ENCODE peak calls at places on chromosomes 7 and 10, in nine cellular contexts. One of them, this sample, is unnamed.

GRCh38 chr10:86024555-86025001 is 342.0 kb downstream of the GRID1 start:
- DNase-seq in right cardiac atrium: no peak
- DNase-seq in HCEC 1CT: no peak
- DNase-seq in OCI-M1: no peak
- DNase-seq in NCI-H345: no peak
- DNase-seq in stromal cell of bone marrow: no peak
- DNase-seq in NCI-H226: no peak
- DNase-seq in renal cortical epithelial cell: no peak
- DNase-seq in activated naive CD8-positive, alpha-beta T cell treated with anti-CD3 and anti-CD28 coated beads for 36 hours: no peak
- DNase-seq in this sample: no peak

GRCh38 chr7:131011437-131011752 is 277.4 kb upstream of the KLF14 start:
- DNase-seq in right cardiac atrium: peak
- DNase-seq in HCEC 1CT: no peak
- DNase-seq in OCI-M1: peak
- DNase-seq in NCI-H345: no peak
- DNase-seq in stromal cell of bone marrow: no peak
- DNase-seq in NCI-H226: no peak
- DNase-seq in renal cortical epithelial cell: no peak
- DNase-seq in activated naive CD8-positive, alpha-beta T cell treated with anti-CD3 and anti-CD28 coated beads for 36 hours: peak
- DNase-seq in this sample: peak

GRCh38 chr7:74371381-74372059 is 82.2 kb upstream of the GTF2IRD1 start:
- DNase-seq in right cardiac atrium: no peak
- DNase-seq in HCEC 1CT: no peak
- DNase-seq in OCI-M1: peak
- DNase-seq in NCI-H345: peak
- DNase-seq in stromal cell of bone marrow: no peak
- DNase-seq in NCI-H226: no peak
- DNase-seq in renal cortical epithelial cell: peak
- DNase-seq in activated naive CD8-positive, alpha-beta T cell treated with anti-CD3 and anti-CD28 coated beads for 36 hours: no peak
- DNase-seq in this sample: no peak

GRCh38 chr10:72612203-72612826 is 13.6 kb downstream of the MICU1 start:
- DNase-seq in right cardiac atrium: no peak
- DNase-seq in HCEC 1CT: no peak
- DNase-seq in OCI-M1: no peak
- DNase-seq in NCI-H345: peak
- DNase-seq in stromal cell of bone marrow: no peak
- DNase-seq in NCI-H226: no peak
- DNase-seq in renal cortical epithelial cell: peak
- DNase-seq in activated naive CD8-positive, alpha-beta T cell treated with anti-CD3 and anti-CD28 coated beads for 36 hours: no peak
- DNase-seq in this sample: no peak

GRCh38 chr7:37440738-37441404 is 7.8 kb downstream of the ELMO1 start:
- DNase-seq in right cardiac atrium: no peak
- DNase-seq in HCEC 1CT: no peak
- DNase-seq in OCI-M1: no peak
- DNase-seq in NCI-H345: peak
- DNase-seq in stromal cell of bone marrow: no peak
- DNase-seq in NCI-H226: no peak
- DNase-seq in renal cortical epithelial cell: no peak
- DNase-seq in activated naive CD8-positive, alpha-beta T cell treated with anti-CD3 and anti-CD28 coated beads for 36 hours: peak
- DNase-seq in this sample: no peak

GRCh38 chr7:157502701-157503111 is 165.9 kb downstream of the DNAJB6 start:
- DNase-seq in right cardiac atrium: peak
- DNase-seq in HCEC 1CT: peak
- DNase-seq in OCI-M1: no peak
- DNase-seq in NCI-H345: no peak
- DNase-seq in stromal cell of bone marrow: no peak
- DNase-seq in NCI-H226: peak
- DNase-seq in renal cortical epithelial cell: no peak
- DNase-seq in activated naive CD8-positive, alpha-beta T cell treated with anti-CD3 and anti-CD28 coated beads for 36 hours: peak
- DNase-seq in this sample: peak

GRCh38 chr7:83751217-83751616 is 102.3 kb upstream of the SEMA3E start:
- DNase-seq in right cardiac atrium: no peak
- DNase-seq in HCEC 1CT: peak
- DNase-seq in OCI-M1: no peak
- DNase-seq in NCI-H345: no peak
- DNase-seq in stromal cell of bone marrow: no peak
- DNase-seq in NCI-H226: no peak
- DNase-seq in renal cortical epithelial cell: peak
- DNase-seq in activated naive CD8-positive, alpha-beta T cell treated with anti-CD3 and anti-CD28 coated beads for 36 hours: no peak
- DNase-seq in this sample: no peak

GRCh38 chr10:100819424-100819823 is 74.0 kb downstream of the PAX2 start:
- DNase-seq in right cardiac atrium: no peak
- DNase-seq in HCEC 1CT: no peak
- DNase-seq in OCI-M1: no peak
- DNase-seq in NCI-H345: no peak
- DNase-seq in stromal cell of bone marrow: no peak
- DNase-seq in NCI-H226: no peak
- DNase-seq in renal cortical epithelial cell: no peak
- DNase-seq in activated naive CD8-positive, alpha-beta T cell treated with anti-CD3 and anti-CD28 coated beads for 36 hours: no peak
- DNase-seq in this sample: no peak

GRCh38 chr10:85610381-85611092 is 756.1 kb downstream of the GRID1 start:
- DNase-seq in right cardiac atrium: no peak
- DNase-seq in HCEC 1CT: no peak
- DNase-seq in OCI-M1: no peak
- DNase-seq in NCI-H345: no peak
- DNase-seq in stromal cell of bone marrow: no peak
- DNase-seq in NCI-H226: no peak
- DNase-seq in renal cortical epithelial cell: no peak
- DNase-seq in activated naive CD8-positive, alpha-beta T cell treated with anti-CD3 and anti-CD28 coated beads for 36 hours: no peak
- DNase-seq in this sample: peak

GRCh38 chr7:77223261-77223660 is 23.6 kb upstream of the FGL2 start:
- DNase-seq in right cardiac atrium: no peak
- DNase-seq in HCEC 1CT: no peak
- DNase-seq in OCI-M1: no peak
- DNase-seq in NCI-H345: no peak
- DNase-seq in stromal cell of bone marrow: no peak
- DNase-seq in NCI-H226: no peak
- DNase-seq in renal cortical epithelial cell: no peak
- DNase-seq in activated naive CD8-positive, alpha-beta T cell treated with anti-CD3 and anti-CD28 coated beads for 36 hours: no peak
- DNase-seq in this sample: no peak

GRCh38 chr10:99369551-99369950 is 40.4 kb downstream of the CNNM1 start:
- DNase-seq in right cardiac atrium: no peak
- DNase-seq in HCEC 1CT: no peak
- DNase-seq in OCI-M1: no peak
- DNase-seq in NCI-H345: no peak
- DNase-seq in stromal cell of bone marrow: no peak
- DNase-seq in NCI-H226: peak
- DNase-seq in renal cortical epithelial cell: no peak
- DNase-seq in activated naive CD8-positive, alpha-beta T cell treated with anti-CD3 and anti-CD28 coated beads for 36 hours: no peak
- DNase-seq in this sample: no peak

GRCh38 chr7:74289660-74290589 is 718 bp downstream of the CLIP2 start:
- DNase-seq in right cardiac atrium: peak
- DNase-seq in HCEC 1CT: peak
- DNase-seq in OCI-M1: peak
- DNase-seq in NCI-H345: peak
- DNase-seq in stromal cell of bone marrow: no peak
- DNase-seq in NCI-H226: no peak
- DNase-seq in renal cortical epithelial cell: no peak
- DNase-seq in activated naive CD8-positive, alpha-beta T cell treated with anti-CD3 and anti-CD28 coated beads for 36 hours: peak
- DNase-seq in this sample: peak

GRCh38 chr10:88185830-88186229 is 322.4 kb downstream of the PTEN start:
- DNase-seq in right cardiac atrium: no peak
- DNase-seq in HCEC 1CT: no peak
- DNase-seq in OCI-M1: peak
- DNase-seq in NCI-H345: no peak
- DNase-seq in stromal cell of bone marrow: no peak
- DNase-seq in NCI-H226: no peak
- DNase-seq in renal cortical epithelial cell: no peak
- DNase-seq in activated naive CD8-positive, alpha-beta T cell treated with anti-CD3 and anti-CD28 coated beads for 36 hours: no peak
- DNase-seq in this sample: no peak

GRCh38 chr10:22534849-22535604 is 179.4 kb downstream of the PIP4K2A start:
- DNase-seq in right cardiac atrium: no peak
- DNase-seq in HCEC 1CT: peak
- DNase-seq in OCI-M1: no peak
- DNase-seq in NCI-H345: no peak
- DNase-seq in stromal cell of bone marrow: no peak
- DNase-seq in NCI-H226: no peak
- DNase-seq in renal cortical epithelial cell: no peak
- DNase-seq in activated naive CD8-positive, alpha-beta T cell treated with anti-CD3 and anti-CD28 coated beads for 36 hours: no peak
- DNase-seq in this sample: no peak

GRCh38 chr7:51352174-51353145 is 35.9 kb upstream of the COBL start:
- DNase-seq in right cardiac atrium: no peak
- DNase-seq in HCEC 1CT: no peak
- DNase-seq in OCI-M1: no peak
- DNase-seq in NCI-H345: no peak
- DNase-seq in stromal cell of bone marrow: no peak
- DNase-seq in NCI-H226: no peak
- DNase-seq in renal cortical epithelial cell: no peak
- DNase-seq in activated naive CD8-positive, alpha-beta T cell treated with anti-CD3 and anti-CD28 coated beads for 36 hours: no peak
- DNase-seq in this sample: no peak

GRCh38 chr7:4828720-4829383 is 33.0 kb downstream of the PAPOLB start:
- DNase-seq in right cardiac atrium: no peak
- DNase-seq in HCEC 1CT: no peak
- DNase-seq in OCI-M1: no peak
- DNase-seq in NCI-H345: no peak
- DNase-seq in stromal cell of bone marrow: no peak
- DNase-seq in NCI-H226: no peak
- DNase-seq in renal cortical epithelial cell: no peak
- DNase-seq in activated naive CD8-positive, alpha-beta T cell treated with anti-CD3 and anti-CD28 coated beads for 36 hours: no peak
- DNase-seq in this sample: no peak

GRCh38 chr7:99380823-99381663 is 6.5 kb downstream of the ARPC1B start:
- DNase-seq in right cardiac atrium: no peak
- DNase-seq in HCEC 1CT: no peak
- DNase-seq in OCI-M1: no peak
- DNase-seq in NCI-H345: no peak
- DNase-seq in stromal cell of bone marrow: no peak
- DNase-seq in NCI-H226: no peak
- DNase-seq in renal cortical epithelial cell: peak
- DNase-seq in activated naive CD8-positive, alpha-beta T cell treated with anti-CD3 and anti-CD28 coated beads for 36 hours: peak
- DNase-seq in this sample: peak